ENCODE peak calls at places on chromosomes 12 and 14, in four cellular contexts. S is NB4, Q is amniotic stem cell, Z is right cardiac atrium. C is an unnamed sample.

GRCh38 chr12:106358410-106359241 is 1.1 kb downstream of the POLR3B start:
- DNase-seq in S (peak), Q (peak), Z (peak), C (no peak)

GRCh38 chr14:95255487-95255886 is 64.2 kb downstream of the CLMN start:
- DNase-seq in S (peak), Q (no peak), Z (peak), C (no peak)

GRCh38 chr14:93970967-93971634 is 5.3 kb downstream of the ASB2 start:
- DNase-seq in S (peak), Q (no peak), Z (no peak), C (no peak)

GRCh38 chr14:95495538-95496025 is 20.9 kb downstream of the SYNE3 start:
- DNase-seq in S (peak), Q (no peak), Z (peak), C (no peak)

GRCh38 chr14:98182385-98183055 is 1089.5 kb downstream of the BCL11B start:
- DNase-seq in S (no peak), Q (no peak), Z (no peak), C (no peak)

GRCh38 chr12:96448287-96448686 is 41.1 kb upstream of the CFAP54 start:
- DNase-seq in S (no peak), Q (no peak), Z (no peak), C (no peak)

GRCh38 chr12:109539508-109539907 is 33.8 kb downstream of the MMAB start:
- DNase-seq in S (no peak), Q (no peak), Z (no peak), C (peak)

GRCh38 chr14:24172871-24173281 is 996 bp downstream of the REC8 start:
- DNase-seq in S (no peak), Q (no peak), Z (peak), C (no peak)

GRCh38 chr14:104143521-104144452 is 5.4 kb downstream of the KIF26A start:
- DNase-seq in S (no peak), Q (no peak), Z (peak), C (peak)

GRCh38 chr12:25755681-25756260 is 202.7 kb upstream of the LMNTD1 start:
- DNase-seq in S (no peak), Q (no peak), Z (no peak), C (no peak)

GRCh38 chr12:58364389-58365086 is 423.2 kb downstream of the ATP23 start:
- DNase-seq in S (no peak), Q (peak), Z (no peak), C (no peak)

GRCh38 chr14:51094282-51094821 is 553 bp downstream of the TRIM9 start:
- DNase-seq in S (peak), Q (no peak), Z (peak), C (peak)

GRCh38 chr14:89276424-89276975 is 140.5 kb downstream of the FOXN3 start:
- DNase-seq in S (peak), Q (no peak), Z (no peak), C (no peak)

GRCh38 chr12:123678981-123679380 is 8.1 kb downstream of the TCTN2 start:
- DNase-seq in S (no peak), Q (no peak), Z (no peak), C (no peak)

GRCh38 chr12:127253797-127254196 is 1013.2 kb upstream of the TMEM132C start:
- DNase-seq in S (no peak), Q (no peak), Z (no peak), C (no peak)

GRCh38 chr12:69648476-69648875 is 37.8 kb upstream of the LRRC10 start:
- DNase-seq in S (no peak), Q (peak), Z (no peak), C (no peak)

GRCh38 chr12:106710143-106710893 is 64.2 kb upstream of the RIC8B start:
- DNase-seq in S (no peak), Q (no peak), Z (no peak), C (no peak)

GRCh38 chr14:36658091-36659009 is 3.3 kb upstream of the PAX9 start:
- DNase-seq in S (no peak), Q (no peak), Z (no peak), C (no peak)